ENCODE peak calls at places on chromosome 5, in ten cellular contexts. D is uterus, B is fibroblast of pulmonary artery, L is tibial artery, V is IMR-90, K is fibroblast of the aortic adventitia, X is cardiac muscle cell, I is AG10803, E is fibroblast of villous mesenchyme, Z is Peyer's patch. P is an unnamed sample.

GRCh38 chr5:143064661-143065060 is 294.5 kb downstream of the ARHGAP26 start:
- DNase-seq in V (no peak), I (no peak), D (no peak), K (no peak), E (peak; percentile 27), L (no peak), X (peak; percentile 33), B (peak; percentile 41), Z (no peak), P (no peak)

GRCh38 chr5:116626272-116626723 is 51.7 kb upstream of the SEMA6A start:
- DNase-seq in D (peak; percentile 88), L (peak; percentile 89), B (peak; percentile 90), X (peak; percentile 95), I (peak; percentile 12), E (peak; percentile 70), V (peak; percentile 22), K (peak; percentile 46), Z (peak; percentile 76), P (no peak)

GRCh38 chr5:179763215-179763945 is 30.4 kb upstream of the LTC4S start:
- DNase-seq in V (peak; percentile 91), D (peak; percentile 81), K (peak; percentile 92), E (peak; percentile 86), X (peak; percentile 89), Z (peak; percentile 88), I (peak; percentile 80), B (peak; percentile 89), L (peak; percentile 78), P (peak; percentile 55)

GRCh38 chr5:152560508-152561137 is 155.5 kb upstream of the NMUR2 start:
- DNase-seq in E (peak; percentile 50), B (peak; percentile 73), K (peak; percentile 24), D (no peak), X (peak; percentile 75), V (peak; percentile 12), L (peak; percentile 70), I (peak; percentile 66), Z (peak; percentile 58), P (peak; percentile 77)

GRCh38 chr5:64295100-64295499 is 129.5 kb downstream of the RNF180 start:
- DNase-seq in X (no peak), K (no peak), V (no peak), Z (no peak), I (no peak), B (no peak), D (no peak), L (no peak), E (no peak), P (no peak)

GRCh38 chr5:55440188-55440646 is 94.5 kb downstream of the PLPP1 start:
- DNase-seq in X (peak; percentile 64), D (peak; percentile 48), K (no peak), I (peak; percentile 75), Z (no peak), V (peak; percentile 34), E (peak; percentile 54), B (peak; percentile 57), L (no peak), P (no peak)

GRCh38 chr5:16013334-16014065 is 166.1 kb downstream of the MARCHF11 start:
- DNase-seq in K (no peak), D (no peak), L (no peak), X (no peak), I (no peak), E (no peak), Z (no peak), V (no peak), B (no peak), P (no peak)

GRCh38 chr5:43171441-43171840 is 20.6 kb upstream of the NIM1K start:
- DNase-seq in B (no peak), I (no peak), D (no peak), V (no peak), K (no peak), E (no peak), Z (no peak), X (no peak), L (no peak), P (no peak)

GRCh38 chr5:150342583-150342982 is 14.9 kb upstream of the TCOF1 start:
- DNase-seq in K (no peak), L (no peak), V (no peak), E (no peak), I (no peak), D (no peak), Z (no peak), B (no peak), X (no peak), P (no peak)

GRCh38 chr5:168443533-168443932 is 42.7 kb upstream of the RARS1 start:
- DNase-seq in E (peak; percentile 8), D (no peak), B (no peak), X (peak; percentile 22), I (peak; percentile 62), V (no peak), Z (no peak), L (no peak), K (no peak), P (no peak)

GRCh38 chr5:60584304-60584703 is 115.7 kb downstream of the DEPDC1B start:
- DNase-seq in K (no peak), X (no peak), B (no peak), D (no peak), E (no peak), Z (no peak), I (no peak), V (no peak), L (no peak), P (no peak)

GRCh38 chr5:60583598-60583997 is 116.4 kb downstream of the DEPDC1B start:
- DNase-seq in K (peak; percentile 27), B (no peak), V (no peak), L (no peak), X (no peak), Z (no peak), I (no peak), D (no peak), E (no peak), P (no peak)

GRCh38 chr5:60585618-60586017 is 114.3 kb downstream of the DEPDC1B start:
- DNase-seq in X (no peak), Z (no peak), E (no peak), V (no peak), I (no peak), B (no peak), K (no peak), L (no peak), D (no peak), P (no peak)

GRCh38 chr5:60590172-60590571 is 109.8 kb downstream of the DEPDC1B start:
- DNase-seq in L (no peak), D (no peak), X (no peak), Z (no peak), I (no peak), V (no peak), B (no peak), K (no peak), E (no peak), P (no peak)

GRCh38 chr5:60586307-60586901 is 113.6 kb downstream of the DEPDC1B start:
- DNase-seq in K (peak; percentile 79), L (no peak), Z (no peak), E (peak; percentile 50), I (peak; percentile 20), D (no peak), V (peak; percentile 50), B (peak; percentile 62), X (peak; percentile 66), P (no peak)
- TF ChIP-seq CTCF in K (peak; percentile 65), L (peak; percentile 53), Z (no peak), E (peak; percentile 55), I (peak; percentile 46), D (no peak), V (peak; percentile 51), B (peak; percentile 49), X (peak; percentile 49), P (peak; percentile 21)

GRCh38 chr5:102296229-102296817 is at the start of gene SLCO4C1:
- DNase-seq in Z (peak; percentile 90), K (peak; percentile 8), L (peak; percentile 69), V (no peak), B (peak; percentile 4), E (peak; percentile 0), D (no peak), I (peak; percentile 0), X (peak; percentile 52), P (peak; percentile 97)
- TF ChIP-seq CTCF in Z (peak; percentile 51), K (peak; percentile 26), L (no peak), V (no peak), B (peak; percentile 15), E (no peak), D (no peak), I (no peak), X (peak; percentile 49), P (peak; percentile 70)

GRCh38 chr5:31554552-31554951 is 22.5 kb downstream of the C5orf22 start:
- DNase-seq in B (no peak), Z (no peak), X (no peak), I (no peak), L (no peak), V (peak; percentile 37), E (no peak), K (no peak), D (no peak), P (no peak)

GRCh38 chr5:31556461-31556860 is 24.4 kb downstream of the C5orf22 start:
- DNase-seq in D (no peak), E (no peak), I (no peak), L (no peak), B (no peak), Z (no peak), X (peak; percentile 41), K (peak; percentile 51), V (peak; percentile 75), P (no peak)

GRCh38 chr5:31553863-31554262 is 21.8 kb downstream of the C5orf22 start:
- DNase-seq in I (no peak), V (peak; percentile 48), K (no peak), E (no peak), D (no peak), L (no peak), B (no peak), X (no peak), Z (no peak), P (no peak)

DNA sequence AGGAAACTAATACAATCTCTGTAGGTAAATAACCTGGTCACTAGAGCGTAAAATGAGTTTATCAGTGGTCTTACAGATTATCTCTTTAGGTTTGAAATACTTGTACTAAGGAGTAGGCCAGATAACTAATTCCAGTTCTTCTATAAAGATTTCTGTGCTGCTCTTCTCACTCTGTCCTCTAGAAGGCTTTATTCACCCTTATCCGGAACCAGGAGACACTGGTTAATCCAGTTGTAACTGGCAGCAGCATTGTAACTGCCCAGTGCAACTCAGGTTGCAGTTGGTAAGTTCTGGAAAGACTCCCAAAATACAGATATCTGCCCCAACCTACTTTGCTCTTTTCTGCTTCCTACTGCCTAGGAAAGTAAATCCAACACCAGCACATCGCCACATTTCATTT is 19.8 kb downstream of the C5orf22 start:
- DNase-seq in D (no peak), X (no peak), K (no peak), V (no peak), L (no peak), I (no peak), Z (no peak), B (no peak), E (no peak), P (no peak)
- TF ChIP-seq CTCF in D (no peak), X (no peak), K (no peak), V (no peak), L (no peak), I (no peak), Z (no peak), B (no peak), E (no peak), P (no peak)

GRCh38 chr5:108924457-108924961 is 176.8 kb downstream of the FER start:
- DNase-seq in X (no peak), L (no peak), D (no peak), I (no peak), V (no peak), Z (no peak), K (no peak), E (no peak), B (no peak), P (no peak)
- TF ChIP-seq CTCF in X (peak; percentile 16), L (no peak), D (no peak), I (no peak), V (no peak), Z (no peak), K (no peak), E (peak; percentile 11), B (peak; percentile 20), P (no peak)